ENCODE peak calls at places on chromosome 1, in four cellular contexts. F is stimulated activated CD4-positive, alpha-beta T cell treated with anti-CD3 and anti-CD28 coated beads, Interleukin-4, amount 100 ng/mL, for 4 hours; X is left ventricle myocardium inferior; S is nephron progenitor cell. P is an unnamed sample.

GRCh38 chr1:1996207-1996651 is 7.4 kb downstream of the CFAP74 start:
- DNase-seq in F (no peak), X (no peak), S (no peak), P (no peak)

GRCh38 chr1:8727809-8728213 is 89.6 kb downstream of the RERE start:
- DNase-seq in F (no peak), X (peak; percentile 44), S (no peak), P (peak; percentile 63)

GRCh38 chr1:33335020-33335419 is 14.1 kb upstream of the A3GALT2 start:
- DNase-seq in F (no peak), X (no peak), S (no peak), P (no peak)

GRCh38 chr1:9062846-9063245 is 6.6 kb downstream of the SLC2A5 start:
- DNase-seq in F (no peak), X (no peak), S (no peak), P (no peak)

GRCh38 chr1:115794976-115795375 is 26.5 kb upstream of the CASQ2 start:
- DNase-seq in F (no peak), X (no peak), S (no peak), P (no peak)

GRCh38 chr1:78388275-78388674 is 102.5 kb upstream of the PTGFR start:
- DNase-seq in F (no peak), X (no peak), S (no peak), P (no peak)

GRCh38 chr1:38071530-38072266 is 25.1 kb upstream of the POU3F1 start:
- DNase-seq in F (no peak), X (no peak), S (no peak), P (no peak)

GRCh38 chr1:91572044-91572443 is 71.4 kb downstream of the CDC7 start:
- DNase-seq in F (no peak), X (no peak), S (no peak), P (no peak)

GRCh38 chr1:19384113-19384512 is 72.0 kb downstream of the SLC66A1 start:
- DNase-seq in F (no peak), X (peak; percentile 43), S (no peak), P (no peak)

GRCh38 chr1:23984417-23985186 is 4.5 kb upstream of the SRSF10 start:
- DNase-seq in F (no peak), X (no peak), S (no peak), P (no peak)

GRCh38 chr1:25671929-25672328 is 55.3 kb downstream of the MAN1C1 start:
- DNase-seq in F (no peak), X (no peak), S (no peak), P (no peak)

GRCh38 chr1:25073640-25074270 is 143.7 kb upstream of the RUNX3 start:
- DNase-seq in F (no peak), X (no peak), S (no peak), P (no peak)

GRCh38 chr1:160879056-160879455 is 5.9 kb downstream of the ITLN1 start:
- DNase-seq in F (peak; percentile 4), X (no peak), S (no peak), P (no peak)

GRCh38 chr1:3373700-3374405 is 80.6 kb upstream of the ARHGEF16 start:
- DNase-seq in F (no peak), X (no peak), S (no peak), P (no peak)

GRCh38 chr1:14352897-14353296 is 245.6 kb upstream of the KAZN start:
- DNase-seq in F (no peak), X (no peak), S (no peak), P (no peak)

GRCh38 chr1:184755226-184756065 is 788 bp upstream of the EDEM3 start:
- DNase-seq in F (no peak), X (no peak), S (no peak), P (no peak)

GRCh38 chr1:21344750-21345443 is 54.6 kb upstream of the ECE1 start:
- DNase-seq in F (no peak), X (no peak), S (no peak), P (no peak)

GRCh38 chr1:209926045-209926444 is 12.0 kb upstream of the SYT14 start:
- DNase-seq in F (no peak), X (no peak), S (no peak), P (no peak)

GRCh38 chr1:172373864-172374263 is 46.6 kb upstream of the C1orf105 start:
- DNase-seq in F (no peak), X (no peak), S (no peak), P (no peak)

GRCh38 chr1:158122823-158123390 is 57.8 kb upstream of the CD1D start:
- DNase-seq in F (no peak), X (no peak), S (no peak), P (no peak)

GRCh38 chr1:204660509-204660908 is 25.0 kb downstream of the LRRN2 start:
- DNase-seq in F (no peak), X (no peak), S (no peak), P (peak; percentile 98)

GRCh38 chr1:228420968-228421826 is 4.5 kb upstream of the TRIM17 start:
- DNase-seq in F (no peak), X (no peak), S (no peak), P (no peak)

GRCh38 chr1:220062629-220063028 is 16.3 kb upstream of the EPRS1 start:
- DNase-seq in F (no peak), X (no peak), S (no peak), P (no peak)

GRCh38 chr1:196858811-196859210 is 29.0 kb upstream of the CFHR4 start:
- DNase-seq in F (no peak), X (no peak), S (no peak), P (no peak)

GRCh38 chr1:169086603-169087455 is 19.7 kb upstream of the ATP1B1 start:
- DNase-seq in F (no peak), X (no peak), S (no peak), P (peak; percentile 85)

GRCh38 chr1:204286841-204287387 is 72.8 kb downstream of the PLEKHA6 start:
- DNase-seq in F (peak; percentile 24), X (no peak), S (no peak), P (peak; percentile 56)

GRCh38 chr1:58592521-58593134 is 15.6 kb upstream of the TACSTD2 start:
- DNase-seq in F (no peak), X (peak; percentile 57), S (peak; percentile 46), P (no peak)

GRCh38 chr1:218717611-218718010 is 372.5 kb downstream of the TGFB2 start:
- DNase-seq in F (no peak), X (no peak), S (no peak), P (no peak)